ENCODE peak calls at places on chromosomes 16 and 17, in ten cellular contexts. W, C, A, Q, S, B, M, H, X and O are unnamed samples.

GRCh38 chr16:81567987-81568748 is 123.6 kb downstream of the CMIP start:
- DNase-seq in W (no peak), C (peak; percentile 55), A (peak; percentile 75), Q (no peak), S (no peak), B (no peak), M (no peak), H (peak; percentile 81), X (peak; percentile 59), O (no peak)

GRCh38 chr16:20906225-20906870 is 5.8 kb downstream of the LYRM1 start:
- DNase-seq in W (no peak), C (no peak), A (no peak), Q (no peak), S (peak; percentile 35), B (no peak), M (no peak), H (peak; percentile 95), X (peak; percentile 77), O (no peak)

GRCh38 chr16:51752596-51752995 is 601.5 kb upstream of the SALL1 start:
- DNase-seq in W (no peak), C (no peak), A (no peak), Q (no peak), S (no peak), B (no peak), M (no peak), H (no peak), X (no peak), O (no peak)

GRCh38 chr17:7825206-7825980 is 8.6 kb upstream of the KDM6B start:
- DNase-seq in W (no peak), C (no peak), A (no peak), Q (no peak), S (peak; percentile 74), B (no peak), M (no peak), H (peak; percentile 53), X (no peak), O (peak; percentile 12)

GRCh38 chr16:58299757-58300349 is 5.0 kb upstream of the PRSS54 start:
- DNase-seq in W (no peak), C (no peak), A (no peak), Q (no peak), S (peak; percentile 19), B (no peak), M (no peak), H (peak; percentile 11), X (no peak), O (peak; percentile 64)

GRCh38 chr17:19424934-19425868 is 14.2 kb downstream of the RNF112 start:
- DNase-seq in W (no peak), C (no peak), A (no peak), Q (no peak), S (no peak), B (no peak), M (no peak), H (peak; percentile 61), X (no peak), O (no peak)

GRCh38 chr16:70391881-70392481 is 45.3 kb downstream of the DDX19A start:
- DNase-seq in W (no peak), C (no peak), A (no peak), Q (no peak), S (peak; percentile 28), B (no peak), M (no peak), H (peak; percentile 47), X (no peak), O (peak; percentile 77)

GRCh38 chr17:45251931-45252330 is 10.0 kb downstream of the SPATA32 start:
- DNase-seq in W (no peak), C (no peak), A (no peak), Q (no peak), S (no peak), B (no peak), M (no peak), H (no peak), X (no peak), O (no peak)

GRCh38 chr16:86122681-86123342 is 223.8 kb downstream of the IRF8 start:
- DNase-seq in W (no peak), C (no peak), A (no peak), Q (no peak), S (no peak), B (no peak), M (no peak), H (no peak), X (no peak), O (no peak)

GRCh38 chr17:55735784-55736405 is 13.2 kb upstream of the TMEM100 start:
- DNase-seq in W (no peak), C (no peak), A (no peak), Q (no peak), S (peak; percentile 63), B (peak; percentile 15), M (no peak), H (peak; percentile 78), X (no peak), O (peak; percentile 44)